ENCODE peak calls at places on chromosomes 16 and 17, in five cellular contexts. D is brain microvascular endothelial cell, X is NCI-H345, L is posterior vena cava, F is dorsolateral prefrontal cortex. R is an unnamed sample.
A peak's percentile ranks its signal among the peaks of the same experiment; 100 is the strongest.

GRCh38 chr16:69930117-69930776 is 20.9 kb upstream of the CLEC18A start:
- DNase-seq in D (peak; percentile 50), X (peak; percentile 26), F (no peak), L (no peak), R (peak; percentile 56)

GRCh38 chr17:5526821-5527598 is 40.6 kb downstream of the MIS12 start:
- DNase-seq in L (peak; percentile 86), F (peak; percentile 56), D (peak; percentile 96), X (peak; percentile 36), R (peak; percentile 92)

GRCh38 chr17:57649731-57650484 is 95.2 kb downstream of the CCDC182 start:
- DNase-seq in X (no peak), L (no peak), F (no peak), D (peak; percentile 52), R (no peak)

GRCh38 chr17:72422505-72423285 is 301.9 kb downstream of the SOX9 start:
- DNase-seq in D (peak; percentile 91), L (peak; percentile 90), F (no peak), X (no peak), R (peak; percentile 32)

GRCh38 chr16:53089434-53090270 is 34.9 kb downstream of the CHD9 start:
- DNase-seq in F (no peak), L (no peak), X (peak; percentile 39), D (no peak), R (peak; percentile 44)

GRCh38 chr16:85275533-85276249 is 163.4 kb upstream of the CIBAR2 start:
- DNase-seq in F (peak; percentile 81), X (peak; percentile 53), L (peak; percentile 92), D (no peak), R (peak; percentile 65)

GRCh38 chr17:50210249-50211225 is 9.1 kb upstream of the COL1A1 start:
- DNase-seq in L (peak; percentile 96), F (no peak), X (no peak), D (peak; percentile 99), R (peak; percentile 93)

GRCh38 chr16:81843243-81843582 is 64.1 kb downstream of the PLCG2 start:
- DNase-seq in L (no peak), F (no peak), D (no peak), X (no peak), R (no peak)

GRCh38 chr16:4693956-4694663 is 748 bp downstream of the NUDT16L1 start:
- DNase-seq in F (no peak), L (peak; percentile 85), D (peak; percentile 18), X (peak; percentile 36), R (peak; percentile 48)

GRCh38 chr17:21125862-21126261 is 902 bp upstream of the DHRS7B start:
- DNase-seq in D (no peak), L (no peak), F (no peak), X (no peak), R (no peak)

GRCh38 chr16:24700549-24701392 is 28.7 kb upstream of the TNRC6A start:
- DNase-seq in D (peak; percentile 92), X (no peak), L (peak; percentile 89), F (peak; percentile 40), R (peak; percentile 81)

GRCh38 chr16:29198231-29198630 is 208.3 kb downstream of the NPIPB11 start:
- DNase-seq in L (peak; percentile 24), D (no peak), F (no peak), X (no peak), R (no peak)

GRCh38 chr16:55046146-55046460 is 115.4 kb downstream of the IRX5 start:
- DNase-seq in L (no peak), F (no peak), X (no peak), D (no peak), R (no peak)

GRCh38 chr16:79269211-79269863 is 331.2 kb downstream of the MAF start:
- DNase-seq in L (no peak), X (no peak), D (no peak), F (no peak), R (no peak)

GRCh38 chr16:57341441-57342303 is 16.9 kb upstream of the CCL22 start:
- DNase-seq in D (peak; percentile 80), F (no peak), L (no peak), X (no peak), R (no peak)

GRCh38 chr16:80120899-80121521 is 419.8 kb upstream of the DYNLRB2 start:
- DNase-seq in X (peak; percentile 1), L (no peak), D (no peak), F (no peak), R (no peak)

GRCh38 chr17:82018152-82019041 is 4.3 kb downstream of the CENPX start:
- DNase-seq in X (peak; percentile 64), D (no peak), L (no peak), F (no peak), R (no peak)

GRCh38 chr16:1723450-1724147 is 17.6 kb downstream of the MAPK8IP3 start:
- DNase-seq in X (peak; percentile 10), F (no peak), D (peak; percentile 49), L (no peak), R (no peak)

GRCh38 chr17:75913537-75914210 is 9.0 kb upstream of the MRPL38 start:
- DNase-seq in F (no peak), X (no peak), L (peak; percentile 77), D (no peak), R (no peak)

GRCh38 chr17:73371285-73371684 is 59.5 kb upstream of the CDC42EP4 start:
- DNase-seq in L (no peak), D (peak; percentile 84), X (no peak), F (no peak), R (no peak)

GRCh38 chr16:66524601-66525164 is 25.2 kb downstream of the TK2 start:
- DNase-seq in F (no peak), X (no peak), L (no peak), D (no peak), R (no peak)

GRCh38 chr16:24478401-24478800 is 61.0 kb upstream of the RBBP6 start:
- DNase-seq in L (no peak), F (no peak), D (no peak), X (no peak), R (no peak)

GRCh38 chr17:80124351-80124981 is 22.5 kb downstream of the EIF4A3 start:
- DNase-seq in X (peak; percentile 33), L (peak; percentile 54), D (no peak), F (no peak), R (no peak)

GRCh38 chr17:13024033-13024432 is 6.2 kb upstream of the ELAC2 start:
- DNase-seq in L (no peak), X (no peak), D (no peak), F (no peak), R (no peak)

GRCh38 chr17:8384801-8385335 is 1.9 kb upstream of the RPL26 start:
- DNase-seq in D (peak; percentile 80), F (no peak), L (no peak), X (no peak), R (no peak)

GRCh38 chr17:44269795-44270320 is 1.9 kb upstream of the SLC4A1 start:
- DNase-seq in D (no peak), X (no peak), L (no peak), F (no peak), R (no peak)

GRCh38 chr16:4075534-4075933 is 40.7 kb downstream of the ADCY9 start:
- DNase-seq in X (no peak), L (no peak), F (no peak), D (no peak), R (no peak)

GRCh38 chr16:83713597-83713996 is 94.2 kb upstream of the HSBP1 start:
- DNase-seq in D (no peak), L (no peak), F (no peak), X (no peak), R (no peak)

GRCh38 chr16:30715777-30716445 is 16.9 kb downstream of the SRCAP start:
- DNase-seq in F (no peak), X (no peak), L (peak; percentile 17), D (peak; percentile 84), R (peak; percentile 3)

GRCh38 chr17:35947156-35947585 is 3.7 kb upstream of the LYZL6 start:
- DNase-seq in L (no peak), X (peak; percentile 79), F (no peak), D (peak; percentile 32), R (no peak)

GRCh38 chr17:2795412-2796163 is 650 bp upstream of the RAP1GAP2 start:
- DNase-seq in F (no peak), L (no peak), D (no peak), X (no peak), R (no peak)